ENCODE peak calls at places on chromosomes 2 and 18, in five cellular contexts. K, H, F, C and T are unnamed samples.
A peak's percentile ranks its signal among the peaks of the same experiment; 100 is the strongest.

GRCh38 chr2:19457809-19458208 is 99.4 kb upstream of the OSR1 start:
- DNase-seq in F (no peak), K (no peak), C (no peak), H (no peak), T (no peak)

GRCh38 chr2:183000846-183001245 is 37.4 kb downstream of the NCKAP1 start:
- DNase-seq in F (no peak), K (no peak), H (no peak), C (no peak), T (no peak)

GRCh38 chr18:26960901-26961300 is 95.4 kb upstream of the AQP4 start:
- DNase-seq in K (no peak), H (no peak), F (no peak), C (no peak), T (no peak)

GRCh38 chr2:232927041-232927792 is 57.2 kb downstream of the SNORC start:
- DNase-seq in C (no peak), H (no peak), F (no peak), K (peak; percentile 27), T (no peak)

GRCh38 chr2:51424418-51424817 is 392.5 kb upstream of the NRXN1 start:
- DNase-seq in K (no peak), C (no peak), H (no peak), F (no peak), T (no peak)

GRCh38 chr2:118530976-118531375 is 316.5 kb downstream of the EN1 start:
- DNase-seq in F (no peak), K (no peak), C (no peak), H (no peak), T (no peak)

GRCh38 chr18:23595610-23596009 is 9.3 kb upstream of the NPC1 start:
- DNase-seq in H (no peak), F (no peak), K (no peak), C (no peak), T (no peak)

GRCh38 chr18:2805970-2806943 is 40.5 kb upstream of the EMILIN2 start:
- DNase-seq in H (no peak), F (no peak), K (no peak), C (no peak), T (no peak)